ENCODE peak calls at places on chromosomes 4 and X, in four cellular contexts. O, K, Z and V are unnamed samples.

GRCh38 chr4:22203436-22204011 is 255.0 kb upstream of the KCNIP4 start:
- DNase-seq in O (no peak), K (peak; percentile 64), Z (no peak), V (no peak)

GRCh38 chrX:13937370-13938052 is 92.2 kb downstream of the GEMIN8 start:
- DNase-seq in O (peak; percentile 72), K (peak; percentile 30), Z (no peak), V (no peak)

GRCh38 chrX:48617542-48618340 is 20.4 kb downstream of the WDR13 start:
- DNase-seq in O (no peak), K (peak; percentile 56), Z (no peak), V (no peak)

GRCh38 chr4:140300271-140300970 is 73.0 kb upstream of the SCOC start:
- DNase-seq in O (peak; percentile 60), K (peak; percentile 72), Z (no peak), V (no peak)

GRCh38 chrX:48520976-48521352 is 644 bp upstream of the EBP start:
- DNase-seq in O (no peak), K (no peak), Z (no peak), V (no peak)

GRCh38 chrX:65932173-65933084 is 107.5 kb downstream of the VSIG4 start:
- DNase-seq in O (peak; percentile 64), K (no peak), Z (no peak), V (no peak)

GRCh38 chr4:31458813-31459212 is 738.6 kb downstream of the PCDH7 start:
- DNase-seq in O (no peak), K (peak; percentile 64), Z (no peak), V (peak; percentile 40)

GRCh38 chr4:176883108-176883550 is 90.4 kb upstream of the VEGFC start:
- DNase-seq in O (no peak), K (no peak), Z (no peak), V (no peak)

GRCh38 chr4:25031077-25031606 is 396 bp upstream of the LGI2 start:
- DNase-seq in O (peak; percentile 82), K (peak; percentile 18), Z (peak; percentile 22), V (no peak)

GRCh38 chr4:139875456-139875855 is 209.8 kb downstream of the MGST2 start:
- DNase-seq in O (peak; percentile 79), K (no peak), Z (no peak), V (no peak)

GRCh38 chr4:121684016-121684415 is 12.8 kb downstream of the ANXA5 start:
- DNase-seq in O (no peak), K (no peak), Z (no peak), V (no peak)

GRCh38 chr4:128310266-128310697 is 22.7 kb upstream of the PGRMC2 start:
- DNase-seq in O (peak; percentile 76), K (peak; percentile 32), Z (peak; percentile 25), V (no peak)

GRCh38 chr4:3307486-3307885 is 14.7 kb downstream of the RGS12 start:
- DNase-seq in O (peak; percentile 24), K (no peak), Z (no peak), V (no peak)

GRCh38 chr4:171024720-171025303 is 788.4 kb upstream of the GALNTL6 start:
- DNase-seq in O (no peak), K (no peak), Z (no peak), V (no peak)

GRCh38 chr4:8607603-8608481 is 15.3 kb downstream of the CPZ start:
- DNase-seq in O (peak; percentile 95), K (no peak), Z (no peak), V (no peak)

GRCh38 chr4:106263594-106264330 is 52.2 kb downstream of the TBCK start:
- DNase-seq in O (no peak), K (no peak), Z (no peak), V (no peak)

GRCh38 chr4:106261980-106262379 is 54.0 kb downstream of the TBCK start:
- DNase-seq in O (no peak), K (no peak), Z (no peak), V (no peak)

GRCh38 chr4:106268731-106269272 is 47.2 kb downstream of the TBCK start:
- DNase-seq in O (no peak), K (no peak), Z (no peak), V (no peak)

GRCh38 chr4:106266201-106266600 is 49.8 kb downstream of the TBCK start:
- DNase-seq in O (no peak), K (peak; percentile 80), Z (no peak), V (no peak)

GRCh38 chr4:106264331-106264728 is 51.7 kb downstream of the TBCK start:
- DNase-seq in O (no peak), K (no peak), Z (no peak), V (no peak)
- H3K4me3 ChIP-seq in O (no peak overlapping the region), K (no peak overlapping the region), Z (no peak overlapping the region), V (no peak overlapping the region)

DNA sequence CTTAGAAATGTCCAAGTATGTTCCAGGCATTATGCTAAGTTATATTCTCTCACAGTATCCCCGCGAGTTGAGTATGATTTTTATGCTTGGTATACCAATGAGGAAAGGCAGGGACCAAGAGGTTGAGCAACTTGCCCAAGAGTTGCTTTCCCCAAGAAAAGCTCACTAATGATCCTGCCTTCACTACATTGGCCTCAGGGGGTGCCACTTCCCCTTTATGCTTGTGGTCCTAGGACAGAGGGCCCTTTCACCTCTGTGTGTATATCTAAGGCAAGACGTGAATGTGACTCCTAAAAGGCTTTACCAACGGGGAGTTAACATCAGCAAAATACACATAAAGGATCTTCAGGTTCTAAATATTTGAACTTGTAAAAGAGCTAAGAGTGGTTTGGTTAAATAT is 164.4 kb upstream of the CPEB2 start:
- DNase-seq in O (no peak), K (no peak), Z (no peak), V (no peak)
- TF ChIP-seq CTCF in O (peak; percentile 67), K (no peak), Z (no peak), V (peak; percentile 13)

GRCh38 chr4:33062155-33062554 is 2342.0 kb downstream of the PCDH7 start:
- DNase-seq in O (no peak), K (peak; percentile 5), Z (no peak), V (no peak)
- H3K4me3 ChIP-seq in O (no peak overlapping the region), K (no peak overlapping the region), Z (no peak overlapping the region), V (no peak overlapping the region)

DNA sequence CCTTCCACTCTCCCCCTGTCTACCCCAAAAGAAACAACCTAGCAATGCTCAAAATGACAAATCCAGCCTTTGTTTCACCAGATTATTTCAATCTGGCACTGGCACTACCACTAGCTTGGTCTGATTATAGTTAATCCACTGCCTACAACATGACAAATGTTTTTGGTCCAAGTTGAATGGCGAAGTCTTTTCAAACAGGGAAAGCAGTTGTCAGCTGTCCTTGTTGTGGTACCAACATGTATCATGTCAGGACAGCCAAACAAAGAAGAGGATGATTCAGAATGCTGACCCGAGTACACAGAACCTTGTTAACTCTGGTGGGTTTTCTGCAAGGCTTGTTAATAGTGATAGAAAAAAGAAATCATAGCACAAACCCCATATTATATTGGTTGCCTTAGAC is 160.8 kb upstream of the ANK2 start:
- DNase-seq in O (no peak), K (no peak), Z (no peak), V (no peak)
- TF ChIP-seq CTCF in O (no peak), K (no peak), Z (no peak), V (no peak)

GRCh38 chr4:68719075-68719473 is 48.6 kb upstream of the UGT2B15 start:
- DNase-seq in O (no peak), K (no peak), Z (no peak), V (no peak)
- H3K4me3 ChIP-seq in O (no peak overlapping the region), K (no peak overlapping the region), Z (no peak overlapping the region), V (no peak overlapping the region)